ENCODE peak calls at places on chromosomes 16 and 17, in eight cellular contexts. J, W, Y, X, T, V, F and C are unnamed samples.

GRCh38 chr17:65743313-65743665 is 181.8 kb upstream of the AXIN2 start:
- DNase-seq in J (no peak), W (no peak), Y (peak; percentile 40), X (no peak), T (no peak), V (peak; percentile 69), F (no peak), C (no peak)

GRCh38 chr17:77606865-77607210 is 351.7 kb upstream of the TNRC6C start:
- DNase-seq in J (no peak), W (no peak), Y (no peak), X (no peak), T (peak; percentile 7), V (no peak), F (no peak), C (no peak)

GRCh38 chr16:28496844-28497243 is 2.4 kb downstream of the APOBR start:
- DNase-seq in J (no peak), W (no peak), Y (no peak), X (no peak), T (no peak), V (no peak), F (no peak), C (no peak)

GRCh38 chr17:2844386-2844785 is 48.1 kb downstream of the RAP1GAP2 start:
- DNase-seq in J (no peak), W (no peak), Y (no peak), X (no peak), T (peak; percentile 61), V (no peak), F (no peak), C (no peak)

GRCh38 chr16:17780181-17780580 is 309.4 kb upstream of the XYLT1 start:
- DNase-seq in J (no peak), W (no peak), Y (peak; percentile 21), X (no peak), T (no peak), V (no peak), F (peak; percentile 14), C (no peak)

GRCh38 chr17:38341035-38341721 is 2.6 kb downstream of the GPR179 start:
- DNase-seq in J (peak; percentile 83), W (no peak), Y (peak; percentile 44), X (no peak), T (peak; percentile 91), V (peak; percentile 46), F (peak; percentile 62), C (peak; percentile 41)

GRCh38 chr16:72203401-72203800 is 31.4 kb upstream of the PMFBP1 start:
- DNase-seq in J (no peak), W (peak; percentile 9), Y (peak; percentile 53), X (peak; percentile 39), T (no peak), V (peak; percentile 19), F (peak; percentile 97), C (no peak)

GRCh38 chr17:58189436-58190146 is 2.9 kb upstream of the EPX start:
- DNase-seq in J (peak; percentile 20), W (no peak), Y (peak; percentile 82), X (no peak), T (peak; percentile 36), V (peak; percentile 54), F (peak; percentile 57), C (no peak)

GRCh38 chr17:31740611-31741082 is 118.4 kb downstream of the COPRS start:
- DNase-seq in J (no peak), W (no peak), Y (peak; percentile 44), X (no peak), T (no peak), V (peak; percentile 88), F (no peak), C (peak; percentile 52)

GRCh38 chr17:71921726-71922320 is 199.0 kb upstream of the SOX9 start:
- DNase-seq in J (no peak), W (no peak), Y (no peak), X (no peak), T (no peak), V (no peak), F (no peak), C (no peak)

GRCh38 chr16:82111944-82112343 is 58.1 kb downstream of the MPHOSPH6 start:
- DNase-seq in J (no peak), W (no peak), Y (no peak), X (no peak), T (peak; percentile 19), V (no peak), F (no peak), C (no peak)

GRCh38 chr17:82889496-82890338 is 49.9 kb upstream of the ZNF750 start:
- DNase-seq in J (peak; percentile 93), W (no peak), Y (no peak), X (no peak), T (peak; percentile 98), V (no peak), F (no peak), C (no peak)

GRCh38 chr17:30939059-30939689 is 17.4 kb downstream of the ADAP2 start:
- DNase-seq in J (no peak), W (no peak), Y (no peak), X (peak; percentile 23), T (no peak), V (no peak), F (peak; percentile 47), C (no peak)

GRCh38 chr17:62059394-62059793 is 5.7 kb downstream of the MED13 start:
- DNase-seq in J (no peak), W (no peak), Y (no peak), X (no peak), T (no peak), V (no peak), F (no peak), C (no peak)